ENCODE peak calls at places on chromosomes 1 and 21, in six cellular contexts. One of them, this sample, is unnamed.

GRCh38 chr1:156549390-156549789 is 23.0 kb downstream of the IQGAP3 start:
- DNase-seq in HCT116: no peak
- DNase-seq in NT2/D1: no peak
- DNase-seq in H1: no peak
- DNase-seq in K562: no peak
- DNase-seq in HepG2: no peak
- DNase-seq in this sample: no peak

GRCh38 chr1:90724361-90724760 is 7.3 kb upstream of the BARHL2 start:
- DNase-seq in HCT116: no peak
- DNase-seq in NT2/D1: no peak
- DNase-seq in H1: peak
- DNase-seq in K562: no peak
- DNase-seq in HepG2: no peak
- DNase-seq in this sample: no peak

GRCh38 chr1:119962296-119962968 is 66.1 kb upstream of the ADAM30 start:
- DNase-seq in HCT116: no peak
- DNase-seq in NT2/D1: no peak
- DNase-seq in H1: no peak
- DNase-seq in K562: no peak
- DNase-seq in HepG2: peak
- DNase-seq in this sample: no peak

GRCh38 chr1:212595787-212596714 is 12.5 kb upstream of the ATF3 start:
- DNase-seq in HCT116: peak
- DNase-seq in NT2/D1: no peak
- DNase-seq in H1: no peak
- DNase-seq in K562: peak
- DNase-seq in HepG2: peak
- DNase-seq in this sample: peak

GRCh38 chr1:178940022-178940765 is 69.3 kb upstream of the ANGPTL1 start:
- DNase-seq in HCT116: no peak
- DNase-seq in NT2/D1: no peak
- DNase-seq in H1: no peak
- DNase-seq in K562: no peak
- DNase-seq in HepG2: no peak
- DNase-seq in this sample: no peak

GRCh38 chr1:245621589-245621988 is 466.8 kb downstream of the KIF26B start:
- DNase-seq in HCT116: no peak
- DNase-seq in NT2/D1: no peak
- DNase-seq in H1: no peak
- DNase-seq in K562: peak
- DNase-seq in HepG2: no peak
- DNase-seq in this sample: no peak

GRCh38 chr1:167500283-167500860 is 18.0 kb downstream of the CD247 start:
- DNase-seq in HCT116: no peak
- DNase-seq in NT2/D1: no peak
- DNase-seq in H1: no peak
- DNase-seq in K562: no peak
- DNase-seq in HepG2: no peak
- DNase-seq in this sample: peak

GRCh38 chr1:62325076-62325475 is 5.8 kb upstream of the KANK4 start:
- DNase-seq in HCT116: no peak
- DNase-seq in NT2/D1: no peak
- DNase-seq in H1: no peak
- DNase-seq in K562: no peak
- DNase-seq in HepG2: peak
- DNase-seq in this sample: no peak

GRCh38 chr1:199453731-199454130 is 573.8 kb upstream of the NR5A2 start:
- DNase-seq in HCT116: no peak
- DNase-seq in NT2/D1: no peak
- DNase-seq in H1: no peak
- DNase-seq in K562: no peak
- DNase-seq in HepG2: no peak
- DNase-seq in this sample: no peak

GRCh38 chr21:42351626-42352432 is 1.0 kb upstream of the TFF2 start:
- DNase-seq in HCT116: no peak
- DNase-seq in NT2/D1: no peak
- DNase-seq in H1: no peak
- DNase-seq in K562: no peak
- DNase-seq in HepG2: no peak
- DNase-seq in this sample: no peak

GRCh38 chr21:43913928-43914327 is 48.9 kb downstream of the AGPAT3 start:
- DNase-seq in HCT116: no peak
- DNase-seq in NT2/D1: no peak
- DNase-seq in H1: no peak
- DNase-seq in K562: peak
- DNase-seq in HepG2: no peak
- DNase-seq in this sample: no peak

GRCh38 chr1:155178441-155179106 is 4.9 kb downstream of the TRIM46 start:
- DNase-seq in HCT116: no peak
- DNase-seq in NT2/D1: no peak
- DNase-seq in H1: no peak
- DNase-seq in K562: peak
- DNase-seq in HepG2: no peak
- DNase-seq in this sample: no peak

GRCh38 chr1:24441996-24442668 is 26.5 kb downstream of the NIPAL3 start:
- DNase-seq in HCT116: no peak
- DNase-seq in NT2/D1: no peak
- DNase-seq in H1: no peak
- DNase-seq in K562: no peak
- DNase-seq in HepG2: no peak
- DNase-seq in this sample: no peak

GRCh38 chr1:201756411-201756810 is 72.5 kb upstream of the IPO9 start:
- DNase-seq in HCT116: no peak
- DNase-seq in NT2/D1: no peak
- DNase-seq in H1: no peak
- DNase-seq in K562: no peak
- DNase-seq in HepG2: no peak
- DNase-seq in this sample: no peak

GRCh38 chr1:16978589-16979474 is 1.6 kb downstream of the MFAP2 start:
- DNase-seq in HCT116: no peak
- DNase-seq in NT2/D1: no peak
- DNase-seq in H1: peak
- DNase-seq in K562: no peak
- DNase-seq in HepG2: no peak
- DNase-seq in this sample: no peak

GRCh38 chr1:173424786-173425407 is 52.2 kb upstream of the PRDX6 start:
- DNase-seq in HCT116: no peak
- DNase-seq in NT2/D1: no peak
- DNase-seq in H1: peak
- DNase-seq in K562: no peak
- DNase-seq in HepG2: no peak
- DNase-seq in this sample: no peak

GRCh38 chr1:227357229-227358078 is 39.2 kb upstream of the CDC42BPA start:
- DNase-seq in HCT116: peak
- DNase-seq in NT2/D1: peak
- DNase-seq in H1: peak
- DNase-seq in K562: peak
- DNase-seq in HepG2: peak
- DNase-seq in this sample: no peak

GRCh38 chr1:39877980-39878956 is 5.0 kb downstream of the TRIT1 start:
- DNase-seq in HCT116: no peak
- DNase-seq in NT2/D1: no peak
- DNase-seq in H1: no peak
- DNase-seq in K562: no peak
- DNase-seq in HepG2: no peak
- DNase-seq in this sample: no peak

GRCh38 chr21:38679531-38679930 is 126.2 kb upstream of the ETS2 start:
- DNase-seq in HCT116: no peak
- DNase-seq in NT2/D1: no peak
- DNase-seq in H1: no peak
- DNase-seq in K562: peak
- DNase-seq in HepG2: no peak
- DNase-seq in this sample: peak

GRCh38 chr1:94678187-94678863 is 136.8 kb upstream of the F3 start:
- DNase-seq in HCT116: no peak
- DNase-seq in NT2/D1: no peak
- DNase-seq in H1: no peak
- DNase-seq in K562: no peak
- DNase-seq in HepG2: no peak
- DNase-seq in this sample: no peak

GRCh38 chr1:27572019-27572678 is 31.8 kb downstream of the AHDC1 start:
- DNase-seq in HCT116: no peak
- DNase-seq in NT2/D1: no peak
- DNase-seq in H1: no peak
- DNase-seq in K562: peak
- DNase-seq in HepG2: no peak
- DNase-seq in this sample: no peak

GRCh38 chr1:27570383-27570755 is 33.6 kb downstream of the AHDC1 start:
- DNase-seq in HCT116: no peak
- DNase-seq in NT2/D1: no peak
- DNase-seq in H1: no peak
- DNase-seq in K562: no peak
- DNase-seq in HepG2: no peak
- DNase-seq in this sample: no peak

GRCh38 chr1:27569506-27570382 is 34.2 kb downstream of the AHDC1 start:
- DNase-seq in HCT116: no peak
- DNase-seq in NT2/D1: no peak
- DNase-seq in H1: peak
- DNase-seq in K562: peak
- DNase-seq in HepG2: peak
- DNase-seq in this sample: no peak

GRCh38 chr1:27571439-27572018 is 32.4 kb downstream of the AHDC1 start:
- DNase-seq in HCT116: no peak
- DNase-seq in NT2/D1: no peak
- DNase-seq in H1: no peak
- DNase-seq in K562: peak
- DNase-seq in HepG2: peak
- DNase-seq in this sample: no peak

DNA sequence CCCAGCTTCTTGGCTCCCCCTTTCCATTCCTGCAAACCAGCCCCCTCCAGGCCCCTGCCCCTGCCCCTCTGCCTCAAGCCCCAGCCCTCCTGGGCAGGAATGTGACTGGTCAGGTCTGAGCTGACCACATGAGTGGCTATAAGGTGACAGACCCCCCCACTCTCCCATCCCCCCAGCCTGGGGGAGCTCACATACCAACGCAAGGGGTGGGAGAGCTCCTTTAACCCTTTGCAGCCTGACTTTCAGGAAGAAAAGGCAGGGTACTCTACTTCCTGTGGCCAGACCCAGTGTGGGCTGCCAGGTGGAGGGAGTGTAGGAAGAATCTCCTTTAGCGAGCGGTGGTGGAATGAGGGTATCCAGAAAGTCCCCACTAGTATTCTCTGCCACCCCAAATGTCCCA is 33.1 kb downstream of the AHDC1 start:
- DNase-seq in HCT116: no peak
- DNase-seq in NT2/D1: no peak
- DNase-seq in H1: peak
- DNase-seq in K562: no peak
- DNase-seq in HepG2: peak
- DNase-seq in this sample: no peak
- TF ChIP-seq ZNF274 in HCT116: no peak
- TF ChIP-seq ZNF274 in NT2/D1: no peak
- TF ChIP-seq ZNF274 in H1: no peak
- TF ChIP-seq ZNF274 in K562: no peak
- TF ChIP-seq ZNF274 in HepG2: no peak
- TF ChIP-seq ZNF274 in this sample: no peak

DNA sequence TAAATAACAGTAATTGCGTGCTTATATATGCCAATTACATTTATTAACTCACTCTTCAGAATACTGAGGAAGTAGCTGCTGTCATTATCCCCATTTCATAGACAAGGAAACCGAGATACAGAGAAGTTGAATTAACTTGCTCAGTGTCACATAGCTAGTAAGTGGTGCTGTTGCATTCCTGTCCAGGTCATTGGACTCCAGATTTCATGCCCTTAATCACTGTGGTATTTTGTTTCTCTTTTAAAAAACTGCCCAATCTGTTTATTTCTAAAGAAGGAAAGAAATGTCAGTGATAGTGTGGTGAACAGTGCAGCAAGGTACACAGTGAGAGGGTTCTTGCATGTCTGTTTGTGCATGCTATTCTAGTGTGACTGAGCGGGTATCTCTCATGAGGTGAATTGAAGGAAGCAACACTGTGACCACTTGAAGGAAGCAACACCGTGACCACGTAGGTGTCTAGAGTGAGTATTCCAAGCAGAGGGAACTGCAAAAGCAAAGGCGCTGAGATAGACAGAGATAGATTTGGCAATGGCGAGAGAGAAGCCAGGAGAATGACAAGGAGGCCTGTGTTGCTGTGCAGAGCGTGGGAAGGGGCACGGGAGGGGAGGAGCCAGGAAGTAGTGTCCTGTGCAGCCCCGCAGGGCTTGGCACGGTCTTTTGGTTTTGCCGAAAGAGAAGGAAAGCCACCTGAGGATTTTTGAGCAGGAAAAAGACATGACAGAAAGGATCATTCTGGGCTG is 95.9 kb downstream of the CAMTA1 start:
- DNase-seq in HCT116: no peak
- DNase-seq in NT2/D1: no peak
- DNase-seq in H1: no peak
- DNase-seq in K562: no peak
- DNase-seq in HepG2: no peak
- DNase-seq in this sample: no peak
- TF ChIP-seq ZNF274 in HCT116: no peak
- TF ChIP-seq ZNF274 in NT2/D1: no peak
- TF ChIP-seq ZNF274 in H1: no peak
- TF ChIP-seq ZNF274 in K562: no peak
- TF ChIP-seq ZNF274 in HepG2: no peak
- TF ChIP-seq ZNF274 in this sample: no peak

DNA sequence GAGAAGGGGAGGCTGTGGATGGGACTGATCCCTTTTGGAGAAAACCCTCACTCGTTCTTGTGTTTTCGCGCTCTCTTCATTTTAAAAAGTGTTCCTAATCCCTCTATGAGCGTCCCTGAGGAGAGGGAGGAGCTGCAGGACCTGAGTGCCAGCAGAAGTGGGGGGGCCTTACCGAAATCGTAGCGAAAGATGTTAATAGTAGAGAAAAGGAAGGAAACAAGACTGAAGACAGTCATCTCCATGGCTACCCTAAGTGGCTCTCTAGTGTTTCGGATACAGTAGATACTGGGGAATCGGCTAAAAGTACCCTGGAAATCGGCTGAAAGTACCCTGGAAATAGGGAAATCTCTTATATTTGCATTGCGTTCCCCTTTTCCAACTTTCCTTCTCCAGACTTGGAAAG is 338 bp upstream of the DSTYK start:
- DNase-seq in HCT116: no peak
- DNase-seq in NT2/D1: no peak
- DNase-seq in H1: no peak
- DNase-seq in K562: no peak
- DNase-seq in HepG2: no peak
- DNase-seq in this sample: no peak
- TF ChIP-seq ZNF274 in HCT116: no peak
- TF ChIP-seq ZNF274 in NT2/D1: no peak
- TF ChIP-seq ZNF274 in H1: no peak
- TF ChIP-seq ZNF274 in K562: no peak
- TF ChIP-seq ZNF274 in HepG2: no peak
- TF ChIP-seq ZNF274 in this sample: no peak

GRCh38 chr1:109719337-109719837 is 7.3 kb downstream of the GSTM5 start:
- DNase-seq in HCT116: no peak
- DNase-seq in NT2/D1: no peak
- DNase-seq in H1: no peak
- DNase-seq in K562: peak
- DNase-seq in HepG2: no peak
- DNase-seq in this sample: peak
- TF ChIP-seq ZNF274 in HCT116: no peak
- TF ChIP-seq ZNF274 in NT2/D1: no peak
- TF ChIP-seq ZNF274 in H1: no peak
- TF ChIP-seq ZNF274 in K562: no peak
- TF ChIP-seq ZNF274 in HepG2: no peak
- TF ChIP-seq ZNF274 in this sample: no peak